ENCODE peak calls at places on chromosomes 12 and 14, in five cellular contexts. One of them, this sample, is unnamed.
A peak's percentile ranks its signal among the peaks of the same experiment; 100 is the strongest.

GRCh38 chr12:11941601-11942360 is 129.0 kb upstream of the BCL2L14 start:
- DNase-seq in ecto neural progenitor cell: no peak
- DNase-seq in amniotic stem cell: peak; percentile 27
- DNase-seq in astrocyte of the spinal cord: peak; percentile 96
- DNase-seq in GM20000: no peak
- DNase-seq in this sample: peak; percentile 79

GRCh38 chr12:53174881-53175491 is 5.5 kb upstream of the ZNF740 start:
- DNase-seq in ecto neural progenitor cell: no peak
- DNase-seq in amniotic stem cell: no peak
- DNase-seq in astrocyte of the spinal cord: no peak
- DNase-seq in GM20000: no peak
- DNase-seq in this sample: no peak

GRCh38 chr12:57240069-57240921 is 10.7 kb downstream of the STAC3 start:
- DNase-seq in ecto neural progenitor cell: peak; percentile 77
- DNase-seq in amniotic stem cell: peak; percentile 44
- DNase-seq in astrocyte of the spinal cord: peak; percentile 48
- DNase-seq in GM20000: peak; percentile 57
- DNase-seq in this sample: no peak

GRCh38 chr12:95976416-95976832 is 19.7 kb downstream of the HAL start:
- DNase-seq in ecto neural progenitor cell: no peak
- DNase-seq in amniotic stem cell: no peak
- DNase-seq in astrocyte of the spinal cord: peak; percentile 1
- DNase-seq in GM20000: no peak
- DNase-seq in this sample: no peak

GRCh38 chr12:74426091-74426490 is 111.5 kb upstream of the ATXN7L3B start:
- DNase-seq in ecto neural progenitor cell: no peak
- DNase-seq in amniotic stem cell: no peak
- DNase-seq in astrocyte of the spinal cord: no peak
- DNase-seq in GM20000: no peak
- DNase-seq in this sample: no peak

GRCh38 chr12:53452159-53453077 is 516 bp downstream of the PCBP2 start:
- DNase-seq in ecto neural progenitor cell: peak; percentile 97
- DNase-seq in amniotic stem cell: peak; percentile 52
- DNase-seq in astrocyte of the spinal cord: peak; percentile 95
- DNase-seq in GM20000: peak; percentile 88
- DNase-seq in this sample: no peak

GRCh38 chr12:103924761-103925641 is 5.2 kb upstream of the HSP90B1 start:
- DNase-seq in ecto neural progenitor cell: no peak
- DNase-seq in amniotic stem cell: no peak
- DNase-seq in astrocyte of the spinal cord: peak; percentile 94
- DNase-seq in GM20000: peak; percentile 57
- DNase-seq in this sample: no peak

GRCh38 chr14:76902591-76902990 is 76.4 kb downstream of the LRRC74A start:
- DNase-seq in ecto neural progenitor cell: no peak
- DNase-seq in amniotic stem cell: no peak
- DNase-seq in astrocyte of the spinal cord: no peak
- DNase-seq in GM20000: no peak
- DNase-seq in this sample: no peak

This sample was measured in keratinocyte.